ENCODE peak calls at places on chromosomes 4 and X, in seven cellular contexts. T, B, J, G, S, O and I are unnamed samples.

GRCh38 chr4:56691425-56691824 is 10.3 kb upstream of the HOPX start:
- DNase-seq in T (no peak), B (no peak), J (no peak), G (no peak), S (no peak), O (no peak), I (no peak)

GRCh38 chr4:110231869-110232268 is 33.5 kb upstream of the ELOVL6 start:
- DNase-seq in T (peak; percentile 15), B (peak; percentile 14), J (peak; percentile 82), G (no peak), S (no peak), O (no peak), I (no peak)

GRCh38 chrX:120260369-120260768 is 9.8 kb downstream of the ZBTB33 start:
- DNase-seq in T (no peak), B (no peak), J (peak; percentile 88), G (no peak), S (no peak), O (no peak), I (no peak)

GRCh38 chrX:51148848-51149247 is 183.8 kb upstream of the NUDT10 start:
- DNase-seq in T (no peak), B (no peak), J (peak; percentile 2), G (no peak), S (peak; percentile 50), O (peak; percentile 22), I (no peak)

GRCh38 chr4:101593666-101594065 is 196.9 kb upstream of the BANK1 start:
- DNase-seq in T (no peak), B (no peak), J (peak; percentile 50), G (no peak), S (no peak), O (no peak), I (no peak)

GRCh38 chr4:73142995-73143547 is 73.6 kb upstream of the COX18 start:
- DNase-seq in T (no peak), B (no peak), J (no peak), G (peak; percentile 17), S (no peak), O (no peak), I (no peak)

GRCh38 chr4:30443289-30443688 is 276.9 kb upstream of the PCDH7 start:
- DNase-seq in T (no peak), B (no peak), J (no peak), G (no peak), S (peak; percentile 51), O (no peak), I (no peak)

GRCh38 chr4:165834116-165834515 is 38.9 kb upstream of the TLL1 start:
- DNase-seq in T (no peak), B (peak; percentile 29), J (no peak), G (no peak), S (no peak), O (no peak), I (no peak)

GRCh38 chr4:39706829-39707511 is 9.0 kb downstream of the UBE2K start:
- DNase-seq in T (no peak), B (no peak), J (peak; percentile 13), G (no peak), S (no peak), O (no peak), I (no peak)

GRCh38 chrX:140572724-140573123 is 67.9 kb upstream of the SOX3 start:
- DNase-seq in T (peak; percentile 16), B (peak; percentile 11), J (peak; percentile 41), G (peak; percentile 36), S (peak; percentile 41), O (peak; percentile 61), I (peak; percentile 23)

DNA sequence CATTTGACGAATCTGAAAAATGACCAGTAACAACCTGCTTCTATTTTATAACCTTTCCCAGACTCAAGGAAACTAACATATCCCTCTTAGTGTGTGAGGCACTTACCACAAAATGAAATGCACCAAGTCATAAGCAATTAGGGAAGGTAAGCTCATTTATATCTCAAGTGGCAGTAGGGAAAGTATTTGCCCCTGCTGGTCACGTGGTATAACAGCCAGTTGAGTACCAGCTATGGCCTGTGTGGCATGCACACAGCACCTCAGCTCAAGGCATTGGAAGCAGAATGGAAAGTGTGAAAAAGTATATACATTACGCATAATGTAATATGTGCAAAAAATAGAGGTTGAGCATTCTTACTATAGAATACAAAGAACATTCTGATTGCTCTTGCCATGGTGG is 178.3 kb upstream of the GYPA start:
- DNase-seq in T (no peak), B (no peak), J (no peak), G (no peak), S (no peak), O (no peak), I (no peak)
- TF ChIP-seq CTCF in T (no peak), B (no peak), J (peak; percentile 21), G (no peak), S (no peak), O (no peak), I (no peak)

GRCh38 chr4:156575430-156576073 is 396.0 kb downstream of the PDGFC start:
- DNase-seq in T (no peak), B (no peak), J (peak; percentile 61), G (no peak), S (no peak), O (no peak), I (no peak)
- TF ChIP-seq CTCF in T (no peak), B (peak; percentile 29), J (peak; percentile 46), G (no peak), S (peak; percentile 9), O (no peak), I (no peak)

DNA sequence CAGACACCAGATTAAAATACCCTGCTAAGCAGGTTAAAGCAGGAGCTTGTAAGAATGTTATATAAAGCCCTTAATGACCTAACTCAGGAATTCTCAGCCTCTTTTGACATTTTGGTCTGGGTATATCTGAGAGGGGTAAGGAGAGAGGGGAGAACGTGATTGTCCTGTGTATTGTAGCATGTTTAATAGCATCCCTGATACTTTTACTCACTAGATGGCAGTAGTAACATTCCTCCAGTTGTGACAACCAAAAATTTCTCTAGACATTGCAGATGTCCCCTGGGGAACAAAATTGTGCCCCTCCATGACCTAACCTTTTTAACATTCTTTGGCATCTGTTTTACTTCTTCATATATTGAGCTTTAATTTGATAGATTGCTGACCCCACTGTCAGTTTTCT is 17.9 kb downstream of the SMARCA5 start:
- DNase-seq in T (no peak), B (no peak), J (peak; percentile 7), G (peak; percentile 22), S (peak; percentile 43), O (no peak), I (no peak)
- TF ChIP-seq CTCF in T (peak; percentile 20), B (peak; percentile 40), J (peak; percentile 40), G (peak; percentile 46), S (peak; percentile 58), O (peak; percentile 6), I (no peak)

GRCh38 chr4:8585186-8585585 is 5.0 kb downstream of the GPR78 start:
- DNase-seq in T (no peak), B (peak; percentile 82), J (no peak), G (no peak), S (no peak), O (peak; percentile 4), I (no peak)
- TF ChIP-seq CTCF in T (no peak), B (peak; percentile 11), J (peak; percentile 26), G (no peak), S (no peak), O (no peak), I (no peak)

GRCh38 chr4:107930821-107931774 is at the start of gene CYP2U1:
- DNase-seq in T (peak; percentile 89), B (peak; percentile 97), J (peak; percentile 72), G (peak; percentile 72), S (peak; percentile 62), O (peak; percentile 90), I (peak; percentile 90)
- TF ChIP-seq CTCF in T (no peak), B (no peak), J (no peak), G (no peak), S (no peak), O (no peak), I (no peak)

GRCh38 chr4:24690436-24690835 is 104.9 kb upstream of the SOD3 start:
- DNase-seq in T (no peak), B (no peak), J (peak; percentile 35), G (peak; percentile 45), S (peak; percentile 3), O (no peak), I (no peak)

GRCh38 chr4:24688453-24688852 is 104.1 kb upstream of the DHX15 start:
- DNase-seq in T (no peak), B (no peak), J (no peak), G (no peak), S (no peak), O (no peak), I (no peak)

GRCh38 chr4:24683116-24683515 is 98.8 kb upstream of the DHX15 start:
- DNase-seq in T (no peak), B (no peak), J (no peak), G (no peak), S (no peak), O (no peak), I (no peak)

GRCh38 chr4:24689212-24689611 is 104.9 kb upstream of the DHX15 start:
- DNase-seq in T (no peak), B (no peak), J (no peak), G (no peak), S (peak; percentile 14), O (no peak), I (no peak)

DNA sequence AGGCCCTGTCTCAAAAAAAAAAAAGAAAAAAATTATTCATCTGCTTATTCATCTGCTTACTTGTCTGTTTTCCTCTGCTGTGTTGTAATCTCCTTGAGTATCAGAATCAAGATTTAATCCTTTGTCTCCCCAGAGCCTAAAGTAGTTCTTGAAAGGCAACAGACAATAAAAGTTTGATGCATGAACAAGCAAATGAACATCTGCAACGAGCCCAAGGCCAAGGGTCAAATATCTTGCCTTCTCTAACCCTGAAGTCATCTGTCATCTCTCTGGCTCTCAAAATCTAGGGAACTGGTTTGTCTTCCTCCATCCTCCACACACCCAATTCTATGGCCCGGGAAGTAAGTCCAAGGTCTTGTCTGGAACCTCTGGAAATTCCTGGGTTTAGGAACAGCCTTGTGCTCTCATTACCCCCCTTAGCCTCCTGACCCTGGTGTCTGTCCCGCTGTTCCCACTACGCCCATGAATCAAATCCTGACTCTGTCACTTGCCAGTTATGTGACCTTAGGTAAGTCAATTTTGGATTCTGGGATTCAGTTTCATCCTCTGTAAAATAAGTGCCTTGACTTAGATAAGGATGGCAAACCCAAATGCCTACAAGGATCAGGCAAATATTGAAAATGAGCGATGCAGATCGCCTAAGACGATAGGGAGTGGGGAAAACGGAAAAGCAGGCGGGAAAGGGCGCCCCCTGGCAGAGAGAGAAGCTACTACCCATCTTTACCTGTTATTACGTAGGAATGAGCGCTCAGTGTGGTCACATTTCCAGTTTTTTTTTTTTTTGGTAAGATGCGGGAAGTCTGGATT is 102.7 kb upstream of the DHX15 start:
- DNase-seq in T (peak; percentile 30), B (no peak), J (peak; percentile 78), G (peak; percentile 6), S (peak; percentile 11), O (peak; percentile 61), I (no peak)
- TF ChIP-seq CTCF in T (peak; percentile 46), B (peak; percentile 51), J (peak; percentile 43), G (peak; percentile 36), S (peak; percentile 75), O (peak; percentile 50), I (peak; percentile 23)